ENCODE peak calls at places on chromosomes 6 and 20, in six cellular contexts. One of them, this sample, is unnamed.

GRCh38 chr20:21017381-21018085 is 88.6 kb downstream of the LINC00237 start:
- DNase-seq in dorsolateral prefrontal cortex: no peak
- DNase-seq in upper lobe of left lung: no peak
- DNase-seq in A549: no peak
- DNase-seq in BJ: no peak
- DNase-seq in gastrocnemius medialis: no peak
- DNase-seq in this sample: no peak

GRCh38 chr20:47117789-47118188 is 223.1 kb downstream of the EYA2 start:
- DNase-seq in dorsolateral prefrontal cortex: no peak
- DNase-seq in upper lobe of left lung: no peak
- DNase-seq in A549: no peak
- DNase-seq in BJ: no peak
- DNase-seq in gastrocnemius medialis: no peak
- DNase-seq in this sample: no peak

GRCh38 chr20:60791823-60792222 is 460.2 kb upstream of the CDH4 start:
- DNase-seq in dorsolateral prefrontal cortex: no peak
- DNase-seq in upper lobe of left lung: no peak
- DNase-seq in A549: no peak
- DNase-seq in BJ: no peak
- DNase-seq in gastrocnemius medialis: no peak
- DNase-seq in this sample: no peak

GRCh38 chr20:36471885-36472642 is 69.3 kb upstream of the MYL9 start:
- DNase-seq in dorsolateral prefrontal cortex: no peak
- DNase-seq in upper lobe of left lung: no peak
- DNase-seq in A549: no peak
- DNase-seq in BJ: no peak
- DNase-seq in gastrocnemius medialis: no peak
- DNase-seq in this sample: no peak

GRCh38 chr20:2822073-2822472 is 5.9 kb downstream of the TMEM239 start:
- DNase-seq in dorsolateral prefrontal cortex: no peak
- DNase-seq in upper lobe of left lung: no peak
- DNase-seq in A549: no peak
- DNase-seq in BJ: no peak
- DNase-seq in gastrocnemius medialis: no peak
- DNase-seq in this sample: peak; percentile 37

GRCh38 chr20:62064788-62065668 is 653 bp downstream of the TAF4 start:
- DNase-seq in dorsolateral prefrontal cortex: no peak
- DNase-seq in upper lobe of left lung: peak; percentile 89
- DNase-seq in A549: no peak
- DNase-seq in BJ: no peak
- DNase-seq in gastrocnemius medialis: no peak
- DNase-seq in this sample: peak; percentile 28

GRCh38 chr6:127971945-127972391 is 71.1 kb upstream of the THEMIS start:
- DNase-seq in dorsolateral prefrontal cortex: no peak
- DNase-seq in upper lobe of left lung: no peak
- DNase-seq in A549: no peak
- DNase-seq in BJ: peak; percentile 67
- DNase-seq in gastrocnemius medialis: no peak
- DNase-seq in this sample: peak; percentile 37

GRCh38 chr20:33677991-33678431 is 3.8 kb upstream of the NECAB3 start:
- DNase-seq in dorsolateral prefrontal cortex: no peak
- DNase-seq in upper lobe of left lung: no peak
- DNase-seq in A549: no peak
- DNase-seq in BJ: no peak
- DNase-seq in gastrocnemius medialis: peak; percentile 68
- DNase-seq in this sample: no peak

GRCh38 chr6:113288409-113288808 is 568.7 kb upstream of the MARCKS start:
- DNase-seq in dorsolateral prefrontal cortex: no peak
- DNase-seq in upper lobe of left lung: no peak
- DNase-seq in A549: no peak
- DNase-seq in BJ: no peak
- DNase-seq in gastrocnemius medialis: no peak
- DNase-seq in this sample: no peak

GRCh38 chr6:111720931-111721496 is 115.3 kb upstream of the TRAF3IP2 start:
- DNase-seq in dorsolateral prefrontal cortex: no peak
- DNase-seq in upper lobe of left lung: no peak
- DNase-seq in A549: no peak
- DNase-seq in BJ: no peak
- DNase-seq in gastrocnemius medialis: no peak
- DNase-seq in this sample: no peak

GRCh38 chr6:46704562-46704961 is 16.9 kb downstream of the TDRD6 start:
- DNase-seq in dorsolateral prefrontal cortex: no peak
- DNase-seq in upper lobe of left lung: no peak
- DNase-seq in A549: no peak
- DNase-seq in BJ: no peak
- DNase-seq in gastrocnemius medialis: no peak
- DNase-seq in this sample: no peak

GRCh38 chr6:61649845-61650244 is 636.2 kb downstream of the KHDRBS2 start:
- DNase-seq in dorsolateral prefrontal cortex: no peak
- DNase-seq in upper lobe of left lung: no peak
- DNase-seq in A549: no peak
- DNase-seq in BJ: no peak
- DNase-seq in gastrocnemius medialis: no peak
- DNase-seq in this sample: no peak

GRCh38 chr6:24401458-24401857 is 1.3 kb upstream of the MRS2 start:
- DNase-seq in dorsolateral prefrontal cortex: no peak
- DNase-seq in upper lobe of left lung: no peak
- DNase-seq in A549: no peak
- DNase-seq in BJ: no peak
- DNase-seq in gastrocnemius medialis: no peak
- DNase-seq in this sample: no peak

GRCh38 chr6:26457796-26458688 is at the start of gene BTN2A1:
- DNase-seq in dorsolateral prefrontal cortex: peak; percentile 87
- DNase-seq in upper lobe of left lung: peak; percentile 87
- DNase-seq in A549: peak; percentile 83
- DNase-seq in BJ: peak; percentile 88
- DNase-seq in gastrocnemius medialis: peak; percentile 82
- DNase-seq in this sample: peak; percentile 95

GRCh38 chr6:45730232-45730631 is 285.4 kb downstream of the CLIC5 start:
- DNase-seq in dorsolateral prefrontal cortex: no peak
- DNase-seq in upper lobe of left lung: no peak
- DNase-seq in A549: no peak
- DNase-seq in BJ: no peak
- DNase-seq in gastrocnemius medialis: no peak
- DNase-seq in this sample: no peak

GRCh38 chr6:135506270-135506997 is 8.9 kb upstream of the AHI1 start:
- DNase-seq in dorsolateral prefrontal cortex: no peak
- DNase-seq in upper lobe of left lung: no peak
- DNase-seq in A549: peak; percentile 21
- DNase-seq in BJ: no peak
- DNase-seq in gastrocnemius medialis: no peak
- DNase-seq in this sample: no peak

GRCh38 chr6:147150303-147150702 is 53.9 kb upstream of the STXBP5 start:
- DNase-seq in dorsolateral prefrontal cortex: no peak
- DNase-seq in upper lobe of left lung: no peak
- DNase-seq in A549: no peak
- DNase-seq in BJ: no peak
- DNase-seq in gastrocnemius medialis: no peak
- DNase-seq in this sample: no peak

GRCh38 chr6:16108419-16108818 is 20.5 kb upstream of the MYLIP start:
- DNase-seq in dorsolateral prefrontal cortex: no peak
- DNase-seq in upper lobe of left lung: no peak
- DNase-seq in A549: no peak
- DNase-seq in BJ: no peak
- DNase-seq in gastrocnemius medialis: no peak
- DNase-seq in this sample: no peak

GRCh38 chr20:33986560-33987216 is 7.0 kb upstream of the RALY start:
- DNase-seq in dorsolateral prefrontal cortex: no peak
- DNase-seq in upper lobe of left lung: no peak
- DNase-seq in A549: no peak
- DNase-seq in BJ: no peak
- DNase-seq in gastrocnemius medialis: no peak
- DNase-seq in this sample: no peak

GRCh38 chr20:31894980-31895675 is 24.7 kb downstream of the TTLL9 start:
- DNase-seq in dorsolateral prefrontal cortex: no peak
- DNase-seq in upper lobe of left lung: no peak
- DNase-seq in A549: no peak
- DNase-seq in BJ: peak; percentile 5
- DNase-seq in gastrocnemius medialis: peak; percentile 65
- DNase-seq in this sample: peak; percentile 20

GRCh38 chr20:4957939-4958362 is 43.4 kb downstream of the SLC23A2 start:
- DNase-seq in dorsolateral prefrontal cortex: no peak
- DNase-seq in upper lobe of left lung: no peak
- DNase-seq in A549: no peak
- DNase-seq in BJ: no peak
- DNase-seq in gastrocnemius medialis: no peak
- DNase-seq in this sample: no peak

GRCh38 chr6:75284285-75285155 is at the start of gene TMEM30A:
- DNase-seq in dorsolateral prefrontal cortex: peak; percentile 97
- DNase-seq in upper lobe of left lung: peak; percentile 95
- DNase-seq in A549: peak; percentile 85
- DNase-seq in BJ: peak; percentile 96
- DNase-seq in gastrocnemius medialis: peak; percentile 99
- DNase-seq in this sample: peak; percentile 99
- TF ChIP-seq CTCF in dorsolateral prefrontal cortex: peak; percentile 28
- TF ChIP-seq CTCF in upper lobe of left lung: no peak
- TF ChIP-seq CTCF in A549: no peak
- TF ChIP-seq CTCF in BJ: peak; percentile 4
- TF ChIP-seq CTCF in gastrocnemius medialis: no peak
- TF ChIP-seq CTCF in this sample: no peak

GRCh38 chr20:35276408-35276807 is 1.5 kb downstream of the MMP24OS start:
- DNase-seq in dorsolateral prefrontal cortex: no peak
- DNase-seq in upper lobe of left lung: no peak
- DNase-seq in A549: no peak
- DNase-seq in BJ: no peak
- DNase-seq in gastrocnemius medialis: no peak
- DNase-seq in this sample: no peak
- H3K4me3 ChIP-seq in dorsolateral prefrontal cortex: no peak overlapping the region
- H3K4me3 ChIP-seq in upper lobe of left lung: peak overlapping the region; percentile 92
- H3K4me3 ChIP-seq in A549: peak overlapping the region; percentile 76
- H3K4me3 ChIP-seq in BJ: peak overlapping the region; percentile 69
- H3K4me3 ChIP-seq in gastrocnemius medialis: peak overlapping the region; percentile 80
- H3K4me3 ChIP-seq in this sample: peak overlapping the region; percentile 86

GRCh38 chr6:167661456-167662103 is 165.1 kb upstream of the AFDN start:
- DNase-seq in dorsolateral prefrontal cortex: no peak
- DNase-seq in upper lobe of left lung: no peak
- DNase-seq in A549: no peak
- DNase-seq in BJ: no peak
- DNase-seq in gastrocnemius medialis: no peak
- DNase-seq in this sample: no peak
- TF ChIP-seq CTCF in dorsolateral prefrontal cortex: no peak
- TF ChIP-seq CTCF in upper lobe of left lung: no peak
- TF ChIP-seq CTCF in A549: no peak
- TF ChIP-seq CTCF in BJ: no peak
- TF ChIP-seq CTCF in gastrocnemius medialis: no peak
- TF ChIP-seq CTCF in this sample: no peak

GRCh38 chr6:151390276-151391020 is 911 bp downstream of the ZBTB2 start:
- DNase-seq in dorsolateral prefrontal cortex: peak; percentile 95
- DNase-seq in upper lobe of left lung: peak; percentile 100
- DNase-seq in A549: peak; percentile 74
- DNase-seq in BJ: peak; percentile 92
- DNase-seq in gastrocnemius medialis: peak; percentile 97
- DNase-seq in this sample: peak; percentile 100

GRCh38 chr6:151391021-151391470 is 313 bp downstream of the ZBTB2 start:
- DNase-seq in dorsolateral prefrontal cortex: peak; percentile 62
- DNase-seq in upper lobe of left lung: peak; percentile 95
- DNase-seq in A549: peak; percentile 25
- DNase-seq in BJ: no peak
- DNase-seq in gastrocnemius medialis: peak; percentile 72
- DNase-seq in this sample: peak; percentile 53

GRCh38 chr6:151387581-151387980 is 3.8 kb downstream of the ZBTB2 start:
- DNase-seq in dorsolateral prefrontal cortex: no peak
- DNase-seq in upper lobe of left lung: no peak
- DNase-seq in A549: no peak
- DNase-seq in BJ: peak; percentile 15
- DNase-seq in gastrocnemius medialis: no peak
- DNase-seq in this sample: peak; percentile 81

GRCh38 chr6:151389640-151390275 is 1.6 kb downstream of the ZBTB2 start:
- DNase-seq in dorsolateral prefrontal cortex: peak; percentile 32
- DNase-seq in upper lobe of left lung: no peak
- DNase-seq in A549: peak; percentile 13
- DNase-seq in BJ: peak; percentile 28
- DNase-seq in gastrocnemius medialis: peak; percentile 60
- DNase-seq in this sample: peak; percentile 87

DNA sequence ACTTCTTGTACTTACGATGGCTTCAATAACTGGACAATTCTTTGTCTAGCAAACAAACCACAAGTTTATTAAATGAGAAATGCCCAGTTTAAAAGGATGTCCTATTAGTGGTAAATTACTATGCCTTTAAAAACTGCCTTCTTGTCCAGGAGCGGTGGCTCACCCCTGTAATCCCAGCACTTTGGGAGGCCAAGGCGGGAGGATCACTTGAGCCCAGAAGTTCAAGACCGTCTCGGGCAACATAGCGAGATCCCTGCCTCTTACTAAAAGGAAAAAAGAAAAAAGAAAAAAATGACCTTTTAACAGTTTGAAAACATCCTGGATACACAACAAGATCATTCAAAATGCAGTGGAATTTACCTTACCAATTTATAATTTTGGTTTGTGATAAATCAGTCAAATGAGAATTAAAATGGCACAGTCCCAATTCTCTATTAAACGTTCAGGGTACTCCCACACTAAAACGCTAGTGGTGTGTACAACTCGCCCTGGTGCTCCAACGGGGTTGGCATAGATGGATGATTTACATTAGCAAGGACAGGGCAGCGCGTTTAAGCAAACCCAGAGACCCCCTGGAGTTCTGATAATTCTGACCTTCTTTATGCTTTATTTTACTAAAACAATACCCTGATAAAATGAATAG is 2.2 kb downstream of the ZBTB2 start:
- DNase-seq in dorsolateral prefrontal cortex: no peak
- DNase-seq in upper lobe of left lung: no peak
- DNase-seq in A549: no peak
- DNase-seq in BJ: no peak
- DNase-seq in gastrocnemius medialis: no peak
- DNase-seq in this sample: no peak
- H3K4me3 ChIP-seq in dorsolateral prefrontal cortex: peak overlapping the region; percentile 88
- H3K4me3 ChIP-seq in upper lobe of left lung: peak overlapping the region; percentile 98
- H3K4me3 ChIP-seq in A549: peak overlapping the region; percentile 93
- H3K4me3 ChIP-seq in BJ: peak overlapping the region; percentile 73
- H3K4me3 ChIP-seq in gastrocnemius medialis: peak overlapping the region; percentile 96
- H3K4me3 ChIP-seq in this sample: peak overlapping the region; percentile 78

GRCh38 chr6:30216096-30216495 is 2.9 kb upstream of the TRIM26 start:
- DNase-seq in dorsolateral prefrontal cortex: no peak
- DNase-seq in upper lobe of left lung: no peak
- DNase-seq in A549: no peak
- DNase-seq in BJ: no peak
- DNase-seq in gastrocnemius medialis: no peak
- DNase-seq in this sample: no peak

GRCh38 chr6:30223339-30223738 is 10.1 kb upstream of the TRIM26 start:
- DNase-seq in dorsolateral prefrontal cortex: no peak
- DNase-seq in upper lobe of left lung: no peak
- DNase-seq in A549: no peak
- DNase-seq in BJ: no peak
- DNase-seq in gastrocnemius medialis: no peak
- DNase-seq in this sample: no peak

GRCh38 chr6:30213999-30214982 is 1.1 kb upstream of the TRIM26 start:
- DNase-seq in dorsolateral prefrontal cortex: peak; percentile 84
- DNase-seq in upper lobe of left lung: peak; percentile 97
- DNase-seq in A549: peak; percentile 49
- DNase-seq in BJ: no peak
- DNase-seq in gastrocnemius medialis: peak; percentile 78
- DNase-seq in this sample: peak; percentile 72

GRCh38 chr6:30213654-30213998 is 420 bp upstream of the TRIM26 start:
- DNase-seq in dorsolateral prefrontal cortex: no peak
- DNase-seq in upper lobe of left lung: no peak
- DNase-seq in A549: no peak
- DNase-seq in BJ: no peak
- DNase-seq in gastrocnemius medialis: no peak
- DNase-seq in this sample: no peak

GRCh38 chr6:30219244-30219643 is 6.0 kb upstream of the TRIM26 start:
- DNase-seq in dorsolateral prefrontal cortex: peak; percentile 71
- DNase-seq in upper lobe of left lung: no peak
- DNase-seq in A549: peak; percentile 42
- DNase-seq in BJ: no peak
- DNase-seq in gastrocnemius medialis: no peak
- DNase-seq in this sample: no peak
- TF ChIP-seq CTCF in dorsolateral prefrontal cortex: peak; percentile 78
- TF ChIP-seq CTCF in upper lobe of left lung: peak; percentile 65
- TF ChIP-seq CTCF in A549: peak; percentile 71
- TF ChIP-seq CTCF in BJ: peak; percentile 93
- TF ChIP-seq CTCF in gastrocnemius medialis: peak; percentile 77
- TF ChIP-seq CTCF in this sample: peak; percentile 93

This sample was measured in foreskin fibroblast.